ENCODE peak calls at places on chromosomes 4 and X, in nine cellular contexts. One of them, this sample, is unnamed.

GRCh38 chr4:56183344-56183959 is 203.8 kb downstream of the AASDH start:
- DNase-seq in CD4-positive, alpha-beta T cell: no peak
- DNase-seq in stimulated activated CD8-positive, alpha-beta memory T cell treated with anti-CD3 and anti-CD28 coated beads, Interleukin-15, amount 100 ng/mL, for 4 hours: no peak
- DNase-seq in anterior cingulate cortex: no peak
- DNase-seq in activated naive CD4-positive, alpha-beta T cell treated with anti-CD3 and anti-CD28 coated beads, Interleukin-2, amount 50 U/mL, for 72 hours: no peak
- DNase-seq in colonic mucosa: no peak
- DNase-seq in activated CD8-positive, alpha-beta memory T cell treated with anti-CD3 and anti-CD28 coated beads for 48 hours: no peak
- DNase-seq in iris pigment epithelial cell: no peak
- DNase-seq in central memory CD4-positive, alpha-beta T cell: no peak
- DNase-seq in this sample: no peak

GRCh38 chrX:97616883-97617510 is 733.3 kb downstream of the RPA4 start:
- DNase-seq in CD4-positive, alpha-beta T cell: no peak
- DNase-seq in central memory CD4-positive, alpha-beta T cell: no peak
- DNase-seq in activated naive CD4-positive, alpha-beta T cell treated with anti-CD3 and anti-CD28 coated beads, Interleukin-2, amount 50 U/mL, for 72 hours: no peak
- DNase-seq in anterior cingulate cortex: no peak
- DNase-seq in iris pigment epithelial cell: peak; percentile 76
- DNase-seq in colonic mucosa: no peak
- DNase-seq in stimulated activated CD8-positive, alpha-beta memory T cell treated with anti-CD3 and anti-CD28 coated beads, Interleukin-15, amount 100 ng/mL, for 4 hours: no peak
- DNase-seq in activated CD8-positive, alpha-beta memory T cell treated with anti-CD3 and anti-CD28 coated beads for 48 hours: no peak
- DNase-seq in this sample: no peak

GRCh38 chrX:117038918-117039440 is 576.2 kb upstream of the CT83 start:
- DNase-seq in stimulated activated CD8-positive, alpha-beta memory T cell treated with anti-CD3 and anti-CD28 coated beads, Interleukin-15, amount 100 ng/mL, for 4 hours: no peak
- DNase-seq in iris pigment epithelial cell: no peak
- DNase-seq in activated naive CD4-positive, alpha-beta T cell treated with anti-CD3 and anti-CD28 coated beads, Interleukin-2, amount 50 U/mL, for 72 hours: no peak
- DNase-seq in CD4-positive, alpha-beta T cell: no peak
- DNase-seq in central memory CD4-positive, alpha-beta T cell: no peak
- DNase-seq in colonic mucosa: no peak
- DNase-seq in anterior cingulate cortex: no peak
- DNase-seq in activated CD8-positive, alpha-beta memory T cell treated with anti-CD3 and anti-CD28 coated beads for 48 hours: no peak
- DNase-seq in this sample: no peak

GRCh38 chrX:11421816-11422528 is 128.8 kb downstream of the AMELX start:
- DNase-seq in iris pigment epithelial cell: no peak
- DNase-seq in CD4-positive, alpha-beta T cell: no peak
- DNase-seq in central memory CD4-positive, alpha-beta T cell: no peak
- DNase-seq in stimulated activated CD8-positive, alpha-beta memory T cell treated with anti-CD3 and anti-CD28 coated beads, Interleukin-15, amount 100 ng/mL, for 4 hours: no peak
- DNase-seq in anterior cingulate cortex: no peak
- DNase-seq in colonic mucosa: no peak
- DNase-seq in activated naive CD4-positive, alpha-beta T cell treated with anti-CD3 and anti-CD28 coated beads, Interleukin-2, amount 50 U/mL, for 72 hours: no peak
- DNase-seq in activated CD8-positive, alpha-beta memory T cell treated with anti-CD3 and anti-CD28 coated beads for 48 hours: no peak
- DNase-seq in this sample: no peak

GRCh38 chr4:116018831-116019230 is 905.4 kb upstream of the NDST4 start:
- DNase-seq in colonic mucosa: no peak
- DNase-seq in activated naive CD4-positive, alpha-beta T cell treated with anti-CD3 and anti-CD28 coated beads, Interleukin-2, amount 50 U/mL, for 72 hours: no peak
- DNase-seq in CD4-positive, alpha-beta T cell: no peak
- DNase-seq in stimulated activated CD8-positive, alpha-beta memory T cell treated with anti-CD3 and anti-CD28 coated beads, Interleukin-15, amount 100 ng/mL, for 4 hours: no peak
- DNase-seq in anterior cingulate cortex: no peak
- DNase-seq in central memory CD4-positive, alpha-beta T cell: no peak
- DNase-seq in activated CD8-positive, alpha-beta memory T cell treated with anti-CD3 and anti-CD28 coated beads for 48 hours: no peak
- DNase-seq in iris pigment epithelial cell: peak; percentile 1
- DNase-seq in this sample: no peak

GRCh38 chr4:107379054-107379869 is 340.8 kb downstream of the PAPSS1 start:
- DNase-seq in CD4-positive, alpha-beta T cell: no peak
- DNase-seq in colonic mucosa: no peak
- DNase-seq in stimulated activated CD8-positive, alpha-beta memory T cell treated with anti-CD3 and anti-CD28 coated beads, Interleukin-15, amount 100 ng/mL, for 4 hours: no peak
- DNase-seq in activated CD8-positive, alpha-beta memory T cell treated with anti-CD3 and anti-CD28 coated beads for 48 hours: no peak
- DNase-seq in activated naive CD4-positive, alpha-beta T cell treated with anti-CD3 and anti-CD28 coated beads, Interleukin-2, amount 50 U/mL, for 72 hours: no peak
- DNase-seq in central memory CD4-positive, alpha-beta T cell: no peak
- DNase-seq in iris pigment epithelial cell: peak; percentile 60
- DNase-seq in anterior cingulate cortex: no peak
- DNase-seq in this sample: no peak

GRCh38 chrX:140918398-140919043 is 83.9 kb upstream of the SPANXB1 start:
- DNase-seq in activated CD8-positive, alpha-beta memory T cell treated with anti-CD3 and anti-CD28 coated beads for 48 hours: no peak
- DNase-seq in anterior cingulate cortex: no peak
- DNase-seq in central memory CD4-positive, alpha-beta T cell: peak; percentile 62
- DNase-seq in CD4-positive, alpha-beta T cell: peak; percentile 33
- DNase-seq in stimulated activated CD8-positive, alpha-beta memory T cell treated with anti-CD3 and anti-CD28 coated beads, Interleukin-15, amount 100 ng/mL, for 4 hours: no peak
- DNase-seq in colonic mucosa: no peak
- DNase-seq in iris pigment epithelial cell: peak; percentile 71
- DNase-seq in activated naive CD4-positive, alpha-beta T cell treated with anti-CD3 and anti-CD28 coated beads, Interleukin-2, amount 50 U/mL, for 72 hours: peak; percentile 23
- DNase-seq in this sample: peak; percentile 67

GRCh38 chrX:7170903-7171302 is 22.9 kb upstream of the PUDP start:
- DNase-seq in iris pigment epithelial cell: peak; percentile 37
- DNase-seq in anterior cingulate cortex: no peak
- DNase-seq in stimulated activated CD8-positive, alpha-beta memory T cell treated with anti-CD3 and anti-CD28 coated beads, Interleukin-15, amount 100 ng/mL, for 4 hours: no peak
- DNase-seq in activated CD8-positive, alpha-beta memory T cell treated with anti-CD3 and anti-CD28 coated beads for 48 hours: peak; percentile 1
- DNase-seq in CD4-positive, alpha-beta T cell: no peak
- DNase-seq in activated naive CD4-positive, alpha-beta T cell treated with anti-CD3 and anti-CD28 coated beads, Interleukin-2, amount 50 U/mL, for 72 hours: peak; percentile 14
- DNase-seq in colonic mucosa: peak; percentile 47
- DNase-seq in central memory CD4-positive, alpha-beta T cell: no peak
- DNase-seq in this sample: no peak

GRCh38 chr4:89928867-89929266 is 34.2 kb downstream of the MMRN1 start:
- DNase-seq in colonic mucosa: no peak
- DNase-seq in CD4-positive, alpha-beta T cell: no peak
- DNase-seq in stimulated activated CD8-positive, alpha-beta memory T cell treated with anti-CD3 and anti-CD28 coated beads, Interleukin-15, amount 100 ng/mL, for 4 hours: no peak
- DNase-seq in iris pigment epithelial cell: no peak
- DNase-seq in activated CD8-positive, alpha-beta memory T cell treated with anti-CD3 and anti-CD28 coated beads for 48 hours: no peak
- DNase-seq in central memory CD4-positive, alpha-beta T cell: no peak
- DNase-seq in anterior cingulate cortex: no peak
- DNase-seq in activated naive CD4-positive, alpha-beta T cell treated with anti-CD3 and anti-CD28 coated beads, Interleukin-2, amount 50 U/mL, for 72 hours: no peak
- DNase-seq in this sample: no peak

GRCh38 chrX:119734897-119735339 is 23.5 kb upstream of the SOWAHD start:
- DNase-seq in central memory CD4-positive, alpha-beta T cell: no peak
- DNase-seq in activated CD8-positive, alpha-beta memory T cell treated with anti-CD3 and anti-CD28 coated beads for 48 hours: no peak
- DNase-seq in stimulated activated CD8-positive, alpha-beta memory T cell treated with anti-CD3 and anti-CD28 coated beads, Interleukin-15, amount 100 ng/mL, for 4 hours: no peak
- DNase-seq in CD4-positive, alpha-beta T cell: no peak
- DNase-seq in anterior cingulate cortex: no peak
- DNase-seq in colonic mucosa: no peak
- DNase-seq in iris pigment epithelial cell: no peak
- DNase-seq in activated naive CD4-positive, alpha-beta T cell treated with anti-CD3 and anti-CD28 coated beads, Interleukin-2, amount 50 U/mL, for 72 hours: no peak
- DNase-seq in this sample: peak; percentile 57

GRCh38 chr4:6250235-6250983 is 19.2 kb upstream of the WFS1 start:
- DNase-seq in CD4-positive, alpha-beta T cell: no peak
- DNase-seq in anterior cingulate cortex: no peak
- DNase-seq in colonic mucosa: no peak
- DNase-seq in central memory CD4-positive, alpha-beta T cell: peak; percentile 60
- DNase-seq in stimulated activated CD8-positive, alpha-beta memory T cell treated with anti-CD3 and anti-CD28 coated beads, Interleukin-15, amount 100 ng/mL, for 4 hours: no peak
- DNase-seq in activated naive CD4-positive, alpha-beta T cell treated with anti-CD3 and anti-CD28 coated beads, Interleukin-2, amount 50 U/mL, for 72 hours: peak; percentile 45
- DNase-seq in activated CD8-positive, alpha-beta memory T cell treated with anti-CD3 and anti-CD28 coated beads for 48 hours: no peak
- DNase-seq in iris pigment epithelial cell: peak; percentile 55
- DNase-seq in this sample: no peak

GRCh38 chrX:153724252-153725038 is at the start of the genes ABCD1 and BCAP31:
- DNase-seq in activated naive CD4-positive, alpha-beta T cell treated with anti-CD3 and anti-CD28 coated beads, Interleukin-2, amount 50 U/mL, for 72 hours: peak; percentile 85
- DNase-seq in iris pigment epithelial cell: peak; percentile 81
- DNase-seq in colonic mucosa: peak; percentile 90
- DNase-seq in activated CD8-positive, alpha-beta memory T cell treated with anti-CD3 and anti-CD28 coated beads for 48 hours: peak; percentile 61
- DNase-seq in CD4-positive, alpha-beta T cell: peak; percentile 81
- DNase-seq in stimulated activated CD8-positive, alpha-beta memory T cell treated with anti-CD3 and anti-CD28 coated beads, Interleukin-15, amount 100 ng/mL, for 4 hours: peak; percentile 75
- DNase-seq in central memory CD4-positive, alpha-beta T cell: peak; percentile 89
- DNase-seq in anterior cingulate cortex: peak; percentile 71
- DNase-seq in this sample: peak; percentile 90

GRCh38 chr4:69748176-69748575 is 12.2 kb downstream of the SULT1B1 start:
- DNase-seq in activated CD8-positive, alpha-beta memory T cell treated with anti-CD3 and anti-CD28 coated beads for 48 hours: no peak
- DNase-seq in anterior cingulate cortex: no peak
- DNase-seq in CD4-positive, alpha-beta T cell: no peak
- DNase-seq in activated naive CD4-positive, alpha-beta T cell treated with anti-CD3 and anti-CD28 coated beads, Interleukin-2, amount 50 U/mL, for 72 hours: no peak
- DNase-seq in iris pigment epithelial cell: peak; percentile 92
- DNase-seq in colonic mucosa: no peak
- DNase-seq in central memory CD4-positive, alpha-beta T cell: no peak
- DNase-seq in stimulated activated CD8-positive, alpha-beta memory T cell treated with anti-CD3 and anti-CD28 coated beads, Interleukin-15, amount 100 ng/mL, for 4 hours: no peak
- DNase-seq in this sample: no peak

GRCh38 chr4:184792334-184792733 is 33.4 kb downstream of the ACSL1 start:
- DNase-seq in iris pigment epithelial cell: peak; percentile 76
- DNase-seq in stimulated activated CD8-positive, alpha-beta memory T cell treated with anti-CD3 and anti-CD28 coated beads, Interleukin-15, amount 100 ng/mL, for 4 hours: no peak
- DNase-seq in activated naive CD4-positive, alpha-beta T cell treated with anti-CD3 and anti-CD28 coated beads, Interleukin-2, amount 50 U/mL, for 72 hours: no peak
- DNase-seq in anterior cingulate cortex: no peak
- DNase-seq in colonic mucosa: no peak
- DNase-seq in CD4-positive, alpha-beta T cell: no peak
- DNase-seq in activated CD8-positive, alpha-beta memory T cell treated with anti-CD3 and anti-CD28 coated beads for 48 hours: no peak
- DNase-seq in central memory CD4-positive, alpha-beta T cell: no peak
- DNase-seq in this sample: no peak

GRCh38 chrX:48816014-48816810 is 10.1 kb upstream of the ERAS start:
- DNase-seq in colonic mucosa: no peak
- DNase-seq in CD4-positive, alpha-beta T cell: no peak
- DNase-seq in stimulated activated CD8-positive, alpha-beta memory T cell treated with anti-CD3 and anti-CD28 coated beads, Interleukin-15, amount 100 ng/mL, for 4 hours: no peak
- DNase-seq in activated CD8-positive, alpha-beta memory T cell treated with anti-CD3 and anti-CD28 coated beads for 48 hours: no peak
- DNase-seq in central memory CD4-positive, alpha-beta T cell: no peak
- DNase-seq in activated naive CD4-positive, alpha-beta T cell treated with anti-CD3 and anti-CD28 coated beads, Interleukin-2, amount 50 U/mL, for 72 hours: no peak
- DNase-seq in anterior cingulate cortex: no peak
- DNase-seq in iris pigment epithelial cell: no peak
- DNase-seq in this sample: no peak

GRCh38 chr4:90318208-90318607 is 191.0 kb downstream of the CCSER1 start:
- DNase-seq in stimulated activated CD8-positive, alpha-beta memory T cell treated with anti-CD3 and anti-CD28 coated beads, Interleukin-15, amount 100 ng/mL, for 4 hours: no peak
- DNase-seq in colonic mucosa: no peak
- DNase-seq in activated CD8-positive, alpha-beta memory T cell treated with anti-CD3 and anti-CD28 coated beads for 48 hours: no peak
- DNase-seq in CD4-positive, alpha-beta T cell: no peak
- DNase-seq in anterior cingulate cortex: no peak
- DNase-seq in iris pigment epithelial cell: peak; percentile 93
- DNase-seq in central memory CD4-positive, alpha-beta T cell: no peak
- DNase-seq in activated naive CD4-positive, alpha-beta T cell treated with anti-CD3 and anti-CD28 coated beads, Interleukin-2, amount 50 U/mL, for 72 hours: no peak
- DNase-seq in this sample: no peak

GRCh38 chr4:13966241-13967195 is 339.0 kb upstream of the BOD1L1 start:
- DNase-seq in activated naive CD4-positive, alpha-beta T cell treated with anti-CD3 and anti-CD28 coated beads, Interleukin-2, amount 50 U/mL, for 72 hours: no peak
- DNase-seq in CD4-positive, alpha-beta T cell: no peak
- DNase-seq in anterior cingulate cortex: no peak
- DNase-seq in central memory CD4-positive, alpha-beta T cell: no peak
- DNase-seq in iris pigment epithelial cell: peak; percentile 93
- DNase-seq in colonic mucosa: no peak
- DNase-seq in stimulated activated CD8-positive, alpha-beta memory T cell treated with anti-CD3 and anti-CD28 coated beads, Interleukin-15, amount 100 ng/mL, for 4 hours: no peak
- DNase-seq in activated CD8-positive, alpha-beta memory T cell treated with anti-CD3 and anti-CD28 coated beads for 48 hours: no peak
- DNase-seq in this sample: peak; percentile 48

GRCh38 chr4:148225639-148226038 is 216.6 kb downstream of the NR3C2 start:
- DNase-seq in CD4-positive, alpha-beta T cell: no peak
- DNase-seq in anterior cingulate cortex: no peak
- DNase-seq in activated CD8-positive, alpha-beta memory T cell treated with anti-CD3 and anti-CD28 coated beads for 48 hours: no peak
- DNase-seq in colonic mucosa: no peak
- DNase-seq in stimulated activated CD8-positive, alpha-beta memory T cell treated with anti-CD3 and anti-CD28 coated beads, Interleukin-15, amount 100 ng/mL, for 4 hours: no peak
- DNase-seq in activated naive CD4-positive, alpha-beta T cell treated with anti-CD3 and anti-CD28 coated beads, Interleukin-2, amount 50 U/mL, for 72 hours: no peak
- DNase-seq in central memory CD4-positive, alpha-beta T cell: no peak
- DNase-seq in iris pigment epithelial cell: no peak
- DNase-seq in this sample: no peak

GRCh38 chrX:94492541-94492940 is 818.5 kb downstream of the FAM133A start:
- DNase-seq in activated CD8-positive, alpha-beta memory T cell treated with anti-CD3 and anti-CD28 coated beads for 48 hours: no peak
- DNase-seq in stimulated activated CD8-positive, alpha-beta memory T cell treated with anti-CD3 and anti-CD28 coated beads, Interleukin-15, amount 100 ng/mL, for 4 hours: no peak
- DNase-seq in colonic mucosa: no peak
- DNase-seq in iris pigment epithelial cell: no peak
- DNase-seq in central memory CD4-positive, alpha-beta T cell: no peak
- DNase-seq in activated naive CD4-positive, alpha-beta T cell treated with anti-CD3 and anti-CD28 coated beads, Interleukin-2, amount 50 U/mL, for 72 hours: no peak
- DNase-seq in CD4-positive, alpha-beta T cell: no peak
- DNase-seq in anterior cingulate cortex: no peak
- DNase-seq in this sample: no peak